ENCODE peak calls at places on chromosomes 1 and 21, in four cellular contexts. I is lower leg skin; S is activated T-helper 9 cell treated with anti-CD3 and anti-CD28 coated beads, Interleukin-2, amount 50 U/mL, for 16 hours; Q is C1 segment of cervical spinal cord. J is an unnamed sample.

GRCh38 chr1:169680377-169681019 is 30.9 kb downstream of the SELL start:
- DNase-seq in I (no peak), S (peak; percentile 17), Q (no peak), J (no peak)

GRCh38 chr1:36303650-36304360 is 2.4 kb upstream of the SH3D21 start:
- DNase-seq in I (no peak), S (no peak), Q (no peak), J (peak; percentile 64)

GRCh38 chr21:43919871-43920801 is 55.1 kb downstream of the AGPAT3 start:
- DNase-seq in I (no peak), S (no peak), Q (no peak), J (no peak)

GRCh38 chr1:47438321-47439150 is 692 bp downstream of the FOXD2 start:
- DNase-seq in I (no peak), S (no peak), Q (no peak), J (no peak)

GRCh38 chr21:25331286-25331685 is 276.0 kb downstream of the MRPL39 start:
- DNase-seq in I (no peak), S (no peak), Q (no peak), J (no peak)

GRCh38 chr1:6208723-6209660 is 3.1 kb downstream of the RNF207 start:
- DNase-seq in I (no peak), S (no peak), Q (no peak), J (no peak)

GRCh38 chr1:205324781-205325180 is 3.2 kb upstream of the NUAK2 start:
- DNase-seq in I (no peak), S (no peak), Q (no peak), J (no peak)

GRCh38 chr21:21262048-21262447 is 263.8 kb downstream of the NCAM2 start:
- DNase-seq in I (no peak), S (no peak), Q (no peak), J (no peak)

GRCh38 chr1:219420913-219421312 is 192.0 kb downstream of the ZC3H11B start:
- DNase-seq in I (no peak), S (no peak), Q (no peak), J (no peak)